ENCODE peak calls at places on chromosomes 2 and 18, in six cellular contexts. S is GM23248, N is OCI-LY7, G is esophagus squamous epithelium, F is posterior cingulate gyrus, X is NCI-H345. A is an unnamed sample.

GRCh38 chr2:175063741-175064140 is 58.6 kb upstream of the CHN1 start:
- DNase-seq in S (peak; percentile 32), N (no peak), G (no peak), F (no peak), X (no peak), A (no peak)

GRCh38 chr2:189783451-189783926 is 650 bp downstream of the ORMDL1 start:
- DNase-seq in S (peak; percentile 68), N (peak; percentile 57), G (no peak), F (no peak), X (no peak), A (no peak)

GRCh38 chr18:79898952-79899608 is 52.4 kb downstream of the SLC66A2 start:
- DNase-seq in S (no peak), N (no peak), G (no peak), F (no peak), X (no peak), A (no peak)

GRCh38 chr2:215973954-215974699 is 39.2 kb downstream of the MREG start:
- DNase-seq in S (peak; percentile 76), N (no peak), G (no peak), F (no peak), X (no peak), A (no peak)

GRCh38 chr18:46293699-46294300 is 189.6 kb downstream of the HAUS1 start:
- DNase-seq in S (no peak), N (no peak), G (no peak), F (no peak), X (no peak), A (no peak)

GRCh38 chr2:232632904-232633412 is 446 bp upstream of the EFHD1 start:
- DNase-seq in S (peak; percentile 41), N (no peak), G (no peak), F (peak; percentile 97), X (peak; percentile 55), A (no peak)

GRCh38 chr2:150997702-150998480 is 263.8 kb downstream of the RBM43 start:
- DNase-seq in S (peak; percentile 62), N (no peak), G (no peak), F (no peak), X (no peak), A (no peak)

GRCh38 chr2:28681216-28681981 is 70.2 kb upstream of the PPP1CB start:
- DNase-seq in S (no peak), N (peak; percentile 3), G (no peak), F (peak; percentile 85), X (no peak), A (no peak)

GRCh38 chr2:229363126-229363814 is 92.2 kb upstream of the PID1 start:
- DNase-seq in S (peak; percentile 61), N (no peak), G (no peak), F (no peak), X (no peak), A (no peak)

GRCh38 chr2:23782647-23783046 is 144.3 kb downstream of the ATAD2B start:
- DNase-seq in S (no peak), N (no peak), G (no peak), F (no peak), X (no peak), A (no peak)

GRCh38 chr2:217113496-217113895 is 253.6 kb upstream of the TNP1 start:
- DNase-seq in S (no peak), N (no peak), G (no peak), F (no peak), X (no peak), A (no peak)

GRCh38 chr18:79695269-79695668 is 15.7 kb downstream of the CTDP1 start:
- DNase-seq in S (peak; percentile 17), N (no peak), G (no peak), F (peak; percentile 48), X (no peak), A (no peak)

GRCh38 chr18:61464551-61465102 is 131.4 kb downstream of the CDH20 start:
- DNase-seq in S (no peak), N (no peak), G (no peak), F (no peak), X (no peak), A (no peak)

GRCh38 chr2:121095257-121096080 is 189.5 kb downstream of the TFCP2L1 start:
- DNase-seq in S (peak; percentile 79), N (no peak), G (no peak), F (peak; percentile 95), X (peak; percentile 70), A (peak; percentile 44)

GRCh38 chr2:173983414-173983871 is 18.3 kb upstream of the SP3 start:
- DNase-seq in S (peak; percentile 33), N (no peak), G (no peak), F (no peak), X (peak; percentile 67), A (no peak)

GRCh38 chr2:59458862-59459261 is 1094.6 kb downstream of the BCL11A start:
- DNase-seq in S (no peak), N (no peak), G (no peak), F (no peak), X (peak; percentile 83), A (no peak)

GRCh38 chr2:44324971-44325426 is 36.3 kb downstream of the PREPL start:
- DNase-seq in S (peak; percentile 59), N (no peak), G (no peak), F (no peak), X (no peak), A (no peak)

GRCh38 chr18:34795070-34795740 is 85.1 kb downstream of the DTNA start:
- DNase-seq in S (no peak), N (no peak), G (no peak), F (no peak), X (no peak), A (no peak)

GRCh38 chr2:127101048-127101611 is 5.8 kb downstream of the BIN1 start:
- DNase-seq in S (no peak), N (no peak), G (no peak), F (peak; percentile 46), X (no peak), A (no peak)